ENCODE peak calls at places on chromosomes 1 and 21, in six cellular contexts. C, N, T, Z, H and G are unnamed samples. For H3K27me3, the result is how much of the 10 kb centered on the place peaks cover.

GRCh38 chr1:185568155-185569123 is 165.8 kb upstream of the HMCN1 start:
- DNase-seq in H (no peak), Z (no peak), T (no peak), N (no peak), C (no peak), G (peak)

GRCh38 chr1:91637539-91637994 is 136.9 kb downstream of the CDC7 start:
- DNase-seq in N (no peak), T (no peak), Z (no peak), C (no peak), H (no peak), G (no peak)

GRCh38 chr1:13687361-13687760 is 12.6 kb upstream of the PRDM2 start:
- DNase-seq in H (no peak), C (no peak), N (no peak), Z (no peak), T (no peak), G (no peak)

GRCh38 chr1:167650266-167651160 is 20.5 kb downstream of the RCSD1 start:
- DNase-seq in N (no peak), C (no peak), T (no peak), Z (no peak), H (no peak), G (no peak)

GRCh38 chr1:50968884-50969610 is 998 bp upstream of the CDKN2C start:
- DNase-seq in Z (peak), N (peak), T (no peak), H (peak), C (no peak), G (peak)

GRCh38 chr1:6205849-6206845 is at the start of gene RNF207:
- DNase-seq in Z (no peak), N (no peak), C (peak), T (peak), H (peak), G (no peak)

GRCh38 chr1:12506581-12507280 is 111.3 kb downstream of the DHRS3 start:
- DNase-seq in T (no peak), Z (no peak), H (no peak), C (no peak), N (no peak), G (no peak)

GRCh38 chr1:21579788-21580187 is 70.6 kb downstream of the ALPL start:
- DNase-seq in C (peak), N (no peak), Z (no peak), H (no peak), T (no peak), G (no peak)

GRCh38 chr1:167601442-167602380 is 28.3 kb upstream of the RCSD1 start:
- DNase-seq in T (peak), Z (no peak), C (no peak), H (no peak), N (peak), G (peak)

GRCh38 chr1:223221686-223222085 is 78.6 kb upstream of the TLR5 start:
- DNase-seq in C (no peak), T (no peak), H (no peak), Z (no peak), N (no peak), G (no peak)

GRCh38 chr1:17258116-17258757 is 9.3 kb downstream of the PADI3 start:
- DNase-seq in T (no peak), N (no peak), Z (no peak), H (no peak), C (peak), G (no peak)

GRCh38 chr1:14738235-14738634 is 139.8 kb downstream of the KAZN start:
- DNase-seq in Z (no peak), N (no peak), C (no peak), H (no peak), T (peak), G (no peak)

GRCh38 chr1:153649867-153650235 is 8.7 kb upstream of the SNAPIN start:
- DNase-seq in T (no peak), C (no peak), H (no peak), N (peak), Z (peak), G (peak)

GRCh38 chr1:116915182-116915611 is 5.5 kb downstream of the PTGFRN start:
- DNase-seq in N (no peak), Z (no peak), H (no peak), T (peak), C (no peak), G (no peak)

GRCh38 chr21:33655591-33656221 is 13.4 kb downstream of the ITSN1 start:
- DNase-seq in T (peak), H (no peak), C (peak), Z (no peak), N (no peak), G (no peak)

GRCh38 chr1:65069186-65069585 is 78.8 kb upstream of the AK4 start:
- DNase-seq in N (no peak), H (no peak), C (no peak), Z (no peak), T (no peak), G (no peak)

GRCh38 chr1:90713741-90714509 is 3.2 kb downstream of the BARHL2 start:
- DNase-seq in Z (no peak), C (no peak), H (no peak), N (no peak), T (no peak), G (no peak)

GRCh38 chr1:32724678-32725594 is 22.4 kb upstream of the SYNC start:
- DNase-seq in T (peak), Z (no peak), N (peak), H (no peak), C (peak), G (no peak)

GRCh38 chr1:178941261-178941689 is 70.4 kb upstream of the ANGPTL1 start:
- DNase-seq in C (no peak), T (no peak), Z (no peak), N (peak), H (no peak), G (no peak)

GRCh38 chr1:53559391-53559815 is 100.2 kb downstream of the DMRTB1 start:
- DNase-seq in T (no peak), N (peak), Z (peak), H (no peak), C (no peak), G (no peak)

GRCh38 chr1:47593001-47593568 is 155.2 kb downstream of the FOXD2 start:
- DNase-seq in T (no peak), N (no peak), C (no peak), Z (no peak), H (no peak), G (no peak)

GRCh38 chr1:116345830-116346229 is 27.2 kb upstream of the ATP1A1 start:
- DNase-seq in T (no peak), H (no peak), Z (peak), N (no peak), C (no peak), G (no peak)

GRCh38 chr1:233357595-233358446 is 30.3 kb downstream of the MAP3K21 start:
- DNase-seq in T (no peak), Z (no peak), N (no peak), C (no peak), H (no peak), G (no peak)

GRCh38 chr1:25472494-25472893 is 41.8 kb downstream of the MACO1 start:
- DNase-seq in N (no peak), T (no peak), Z (no peak), H (no peak), C (no peak), G (no peak)

GRCh38 chr21:20523191-20523590 is 475.0 kb upstream of the NCAM2 start:
- DNase-seq in C (no peak), H (no peak), Z (no peak), T (no peak), N (no peak), G (no peak)

GRCh38 chr1:41483960-41484844 is at the start of gene EDN2:
- DNase-seq in N (no peak), T (no peak), C (no peak), Z (no peak), H (no peak), G (no peak)

GRCh38 chr1:202067188-202067977 is 55.3 kb upstream of the GPR37L1 start:
- DNase-seq in Z (no peak), N (no peak), C (no peak), T (no peak), H (no peak), G (no peak)

GRCh38 chr1:1426961-1427934 is 6.2 kb upstream of the ANKRD65 start:
- DNase-seq in T (no peak), Z (no peak), N (peak), H (no peak), C (no peak), G (no peak)

GRCh38 chr1:194114288-194114687 is 927.9 kb upstream of the B3GALT2 start:
- DNase-seq in H (no peak), Z (no peak), N (no peak), T (no peak), C (no peak), G (no peak)

GRCh38 chr1:37951041-37951782 is 4.4 kb upstream of the INPP5B start:
- DNase-seq in N (peak), C (no peak), H (no peak), Z (no peak), T (no peak), G (no peak)

GRCh38 chr1:117696567-117696966 is 90.7 kb downstream of the TENT5C start:
- DNase-seq in N (no peak), Z (no peak), T (peak), C (peak), H (no peak), G (no peak)

GRCh38 chr1:228464487-228464983 is 22.6 kb upstream of the RNF187 start:
- DNase-seq in N (no peak), Z (peak), C (peak), H (peak), T (peak), G (peak)
- H3K27me3 ChIP-seq in N (under half), Z (under half), C (under half), H (under half), T (half or more), G (under half)

GRCh38 chr1:226735576-226735975 is 3.5 kb downstream of the ITPKB start:
- DNase-seq in C (no peak), N (no peak), T (no peak), H (no peak), Z (no peak), G (peak)
- H3K27me3 ChIP-seq in C (under half), N (under half), T (under half), H (under half), Z (under half), G (under half)

GRCh38 chr1:34779005-34779404 is 2.0 kb upstream of the GJB3 start:
- DNase-seq in N (no peak), H (no peak), T (no peak), Z (no peak), C (no peak), G (no peak)

GRCh38 chr1:34780528-34780927 is 486 bp upstream of the GJB3 start:
- DNase-seq in H (no peak), Z (no peak), T (no peak), N (peak), C (no peak), G (no peak)

GRCh38 chr1:34779526-34779925 is 1.5 kb upstream of the GJB3 start:
- DNase-seq in H (no peak), Z (no peak), C (no peak), N (peak), T (no peak), G (no peak)

GRCh38 chr1:34781071-34781843 is at the start of gene GJB3:
- DNase-seq in N (peak), T (no peak), C (no peak), H (no peak), Z (no peak), G (no peak)

DNA sequence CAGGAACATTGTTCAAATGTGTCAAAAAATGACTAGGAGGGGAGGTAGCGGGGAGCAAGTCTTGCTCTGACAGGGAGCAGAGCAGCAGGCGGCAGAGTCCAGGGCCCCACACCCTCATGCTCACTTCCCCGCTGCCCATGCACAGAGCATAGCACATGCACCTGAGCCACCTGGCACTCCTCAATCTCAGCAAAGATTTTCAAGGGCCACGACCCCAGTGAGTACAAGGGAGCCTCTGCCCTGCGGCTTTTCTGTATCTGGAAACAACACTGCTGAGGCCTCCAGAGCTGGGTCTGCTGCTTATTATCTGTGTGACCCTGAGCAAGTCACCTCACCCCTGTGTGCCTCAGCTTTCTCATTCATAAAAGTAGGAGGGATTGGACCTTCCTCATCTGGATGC is 1.1 kb upstream of the GJB3 start:
- DNase-seq in C (no peak), N (peak), H (no peak), T (no peak), Z (no peak), G (no peak)
- H3K27me3 ChIP-seq in C (under half), N (under half), H (under half), T (under half), Z (under half), G (under half)

DNA sequence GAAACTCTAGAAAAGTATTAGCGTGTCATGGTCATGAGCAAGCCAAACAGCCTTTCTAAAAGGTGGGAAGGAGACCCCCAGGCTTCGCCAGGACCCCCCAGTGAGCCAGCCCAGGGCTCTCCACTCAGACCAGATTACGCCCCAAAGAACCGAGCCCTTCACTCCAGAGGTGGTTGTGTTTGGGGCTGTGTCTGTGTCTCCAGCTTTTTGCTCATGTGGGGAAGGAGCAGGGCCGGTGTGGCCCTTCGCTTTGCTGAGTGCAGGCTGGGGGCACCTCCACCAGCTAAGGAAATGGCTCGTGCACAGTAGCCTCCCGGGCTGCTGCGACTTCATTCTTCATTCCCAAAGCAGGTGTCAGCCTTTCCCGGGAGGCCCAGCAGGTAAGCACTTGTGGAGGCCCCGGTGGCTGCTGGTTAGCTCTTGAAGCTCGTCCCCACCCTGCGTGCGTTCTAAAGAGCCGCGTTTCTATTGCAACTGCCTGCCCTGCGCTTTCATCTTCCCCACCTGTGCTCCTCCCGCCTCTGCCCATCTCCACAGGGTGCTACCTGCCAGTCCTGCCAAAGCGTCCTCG is 531 bp downstream of the TSPEAR start:
- DNase-seq in N (peak), T (no peak), C (no peak), Z (no peak), H (no peak), G (no peak)
- H3K27me3 ChIP-seq in N (under half), T (half or more), C (half or more), Z (half or more), H (half or more), G (under half)

GRCh38 chr1:18781031-18781430 is 78.4 kb downstream of the TAS1R2 start:
- DNase-seq in T (no peak), H (no peak), N (no peak), C (no peak), Z (no peak), G (no peak)
- H3K27me3 ChIP-seq in T (under half), H (under half), N (under half), C (under half), Z (under half), G (under half)

GRCh38 chr1:18731148-18731547 is 100.5 kb downstream of the PAX7 start:
- DNase-seq in C (no peak), N (no peak), Z (peak), H (no peak), T (no peak), G (no peak)
- H3K27me3 ChIP-seq in C (under half), N (under half), Z (under half), H (under half), T (under half), G (under half)

DNA sequence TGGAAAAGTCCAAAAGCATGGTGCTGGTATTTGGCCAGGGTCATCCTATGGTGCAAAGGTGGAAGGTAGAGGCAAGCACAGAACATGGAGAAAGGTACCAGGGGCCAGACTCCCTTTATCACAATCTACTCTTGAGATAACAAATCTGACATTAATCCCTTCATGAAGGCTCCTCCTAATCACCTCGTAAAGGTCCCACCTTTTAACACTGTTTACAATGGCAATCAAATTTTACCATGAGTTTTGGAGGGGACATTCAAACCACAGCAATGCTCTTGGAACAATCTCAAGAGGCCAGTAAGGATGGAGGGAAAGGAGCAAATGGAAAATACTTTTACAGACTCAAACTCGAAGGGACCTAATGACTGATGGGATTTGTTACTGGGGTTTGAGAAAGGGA is 6.1 kb downstream of the PTPN14 start:
- DNase-seq in Z (no peak), H (no peak), N (no peak), T (no peak), C (no peak), G (no peak)
- H3K27me3 ChIP-seq in Z (under half), H (under half), N (under half), T (under half), C (under half), G (under half)

DNA sequence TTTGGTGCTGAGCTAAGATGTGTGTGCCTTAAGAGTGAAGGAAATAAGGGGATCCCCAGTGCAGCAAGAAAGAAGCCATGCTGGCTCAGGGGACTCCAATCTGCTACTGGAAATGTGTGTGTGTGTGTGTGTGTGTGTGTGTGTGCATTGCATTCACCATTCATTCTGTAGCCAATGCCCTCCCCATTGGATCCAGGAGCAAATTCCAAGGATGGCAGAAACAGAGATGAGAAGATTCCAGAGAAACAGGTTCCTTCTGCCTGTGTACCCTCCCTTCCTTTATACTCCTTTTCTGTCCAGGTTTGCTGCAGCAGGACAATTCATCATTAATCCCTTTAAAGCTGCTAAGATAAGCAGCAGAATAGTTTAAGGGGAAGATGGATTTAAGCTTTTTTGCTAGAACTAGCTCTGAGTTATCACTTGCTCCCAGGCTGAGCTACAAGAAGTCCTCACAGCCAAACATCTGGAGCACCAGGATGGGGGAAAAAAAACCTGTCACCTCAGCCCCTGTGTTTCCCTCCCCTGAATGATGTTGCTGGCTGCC is 3.2 kb downstream of the SLC6A17 start:
- DNase-seq in N (peak), Z (no peak), H (no peak), T (no peak), C (no peak), G (no peak)
- H3K27me3 ChIP-seq in N (under half), Z (under half), H (under half), T (under half), C (under half), G (under half)